ENCODE peak calls at places on chromosomes 5 and 9, in four cellular contexts. One of them, this sample, is unnamed.

GRCh38 chr5:65796269-65796668 is 74.3 kb downstream of the NLN start:
- DNase-seq in EL: peak; percentile 39
- DNase-seq in GM13976: no peak
- DNase-seq in NCI-H524: no peak
- DNase-seq in this sample: no peak

GRCh38 chr5:169956756-169957155 is 23.5 kb downstream of the INSYN2B start:
- DNase-seq in EL: no peak
- DNase-seq in GM13976: no peak
- DNase-seq in NCI-H524: no peak
- DNase-seq in this sample: no peak

GRCh38 chr5:145495171-145495570 is 340.0 kb downstream of the PRELID2 start:
- DNase-seq in EL: no peak
- DNase-seq in GM13976: no peak
- DNase-seq in NCI-H524: no peak
- DNase-seq in this sample: no peak

GRCh38 chr9:121888438-121888775 is 204.7 kb downstream of the TTLL11 start:
- DNase-seq in EL: peak; percentile 86
- DNase-seq in GM13976: no peak
- DNase-seq in NCI-H524: no peak
- DNase-seq in this sample: no peak

GRCh38 chr5:172395483-172395882 is 58.8 kb downstream of the SH3PXD2B start:
- DNase-seq in EL: peak; percentile 24
- DNase-seq in GM13976: no peak
- DNase-seq in NCI-H524: no peak
- DNase-seq in this sample: no peak

GRCh38 chr5:100900142-100900795 is 2.8 kb downstream of the ST8SIA4 start:
- DNase-seq in EL: no peak
- DNase-seq in GM13976: no peak
- DNase-seq in NCI-H524: peak; percentile 75
- DNase-seq in this sample: no peak

GRCh38 chr9:86557918-86558317 is 203.7 kb upstream of the TUT7 start:
- DNase-seq in EL: no peak
- DNase-seq in GM13976: no peak
- DNase-seq in NCI-H524: peak; percentile 1
- DNase-seq in this sample: no peak

GRCh38 chr5:119302916-119303897 is 52.6 kb upstream of the TNFAIP8 start:
- DNase-seq in EL: peak; percentile 98
- DNase-seq in GM13976: no peak
- DNase-seq in NCI-H524: no peak
- DNase-seq in this sample: no peak

GRCh38 chr9:17862081-17862480 is 283.2 kb downstream of the SH3GL2 start:
- DNase-seq in EL: no peak
- DNase-seq in GM13976: no peak
- DNase-seq in NCI-H524: no peak
- DNase-seq in this sample: no peak

GRCh38 chr5:138440226-138441073 is 1.6 kb downstream of the REEP2 start:
- DNase-seq in EL: no peak
- DNase-seq in GM13976: no peak
- DNase-seq in NCI-H524: no peak
- DNase-seq in this sample: no peak

GRCh38 chr5:90410178-90410762 is 714 bp upstream of the CETN3 start:
- DNase-seq in EL: no peak
- DNase-seq in GM13976: no peak
- DNase-seq in NCI-H524: no peak
- DNase-seq in this sample: no peak

GRCh38 chr9:70480405-70480980 is 66.0 kb upstream of the KLF9 start:
- DNase-seq in EL: peak; percentile 32
- DNase-seq in GM13976: no peak
- DNase-seq in NCI-H524: peak; percentile 50
- DNase-seq in this sample: no peak

GRCh38 chr9:77475641-77476473 is 172.3 kb downstream of the GNA14 start:
- DNase-seq in EL: peak; percentile 71
- DNase-seq in GM13976: peak; percentile 39
- DNase-seq in NCI-H524: no peak
- DNase-seq in this sample: no peak

GRCh38 chr9:88942411-88942810 is 48.9 kb upstream of the S1PR3 start:
- DNase-seq in EL: no peak
- DNase-seq in GM13976: no peak
- DNase-seq in NCI-H524: no peak
- DNase-seq in this sample: no peak

GRCh38 chr9:69649566-69650260 is 22.5 kb downstream of the APBA1 start:
- DNase-seq in EL: peak; percentile 38
- DNase-seq in GM13976: no peak
- DNase-seq in NCI-H524: no peak
- DNase-seq in this sample: no peak

GRCh38 chr5:147935032-147935431 is 28.7 kb upstream of the C5orf46 start:
- DNase-seq in EL: peak; percentile 24
- DNase-seq in GM13976: no peak
- DNase-seq in NCI-H524: peak; percentile 62
- DNase-seq in this sample: no peak

GRCh38 chr5:91162534-91163381 is 220.4 kb downstream of the ARRDC3 start:
- DNase-seq in EL: peak; percentile 87
- DNase-seq in GM13976: peak; percentile 48
- DNase-seq in NCI-H524: no peak
- DNase-seq in this sample: peak; percentile 12

GRCh38 chr5:102865171-102865509 is 110.0 kb downstream of the PAM start:
- DNase-seq in EL: no peak
- DNase-seq in GM13976: no peak
- DNase-seq in NCI-H524: no peak
- DNase-seq in this sample: no peak

GRCh38 chr5:93018461-93018860 is 562.6 kb downstream of the NR2F1-AS1 start:
- DNase-seq in EL: peak; percentile 39
- DNase-seq in GM13976: no peak
- DNase-seq in NCI-H524: no peak
- DNase-seq in this sample: no peak

GRCh38 chr5:176697929-176698520 is 50.7 kb downstream of the TSPAN17 start:
- DNase-seq in EL: no peak
- DNase-seq in GM13976: no peak
- DNase-seq in NCI-H524: peak; percentile 98
- DNase-seq in this sample: no peak

GRCh38 chr5:1375871-1376850 is 31.3 kb upstream of the CLPTM1L start:
- DNase-seq in EL: no peak
- DNase-seq in GM13976: no peak
- DNase-seq in NCI-H524: no peak
- DNase-seq in this sample: no peak

GRCh38 chr5:39780341-39780740 is 355.6 kb upstream of the DAB2 start:
- DNase-seq in EL: no peak
- DNase-seq in GM13976: no peak
- DNase-seq in NCI-H524: no peak
- DNase-seq in this sample: no peak

GRCh38 chr9:113523421-113524141 is 60.1 kb downstream of the RGS3 start:
- DNase-seq in EL: no peak
- DNase-seq in GM13976: peak; percentile 80
- DNase-seq in NCI-H524: no peak
- DNase-seq in this sample: peak; percentile 52

GRCh38 chr5:77168884-77169254 is 41.6 kb upstream of the PDE8B start:
- DNase-seq in EL: no peak
- DNase-seq in GM13976: no peak
- DNase-seq in NCI-H524: no peak
- DNase-seq in this sample: no peak

GRCh38 chr9:22141906-22142305 is 132.8 kb upstream of the CDKN2B start:
- DNase-seq in EL: no peak
- DNase-seq in GM13976: no peak
- DNase-seq in NCI-H524: no peak
- DNase-seq in this sample: no peak

GRCh38 chr5:34007116-34007674 is 655 bp downstream of the AMACR start:
- DNase-seq in EL: peak; percentile 22
- DNase-seq in GM13976: no peak
- DNase-seq in NCI-H524: peak; percentile 38
- DNase-seq in this sample: no peak

GRCh38 chr9:87678650-87679355 is 47.1 kb upstream of the CTSL start:
- DNase-seq in EL: peak; percentile 71
- DNase-seq in GM13976: peak; percentile 58
- DNase-seq in NCI-H524: peak; percentile 51
- DNase-seq in this sample: no peak

GRCh38 chr9:98536542-98537173 is 172.1 kb downstream of the GABBR2 start:
- DNase-seq in EL: no peak
- DNase-seq in GM13976: peak; percentile 65
- DNase-seq in NCI-H524: peak; percentile 57
- DNase-seq in this sample: no peak

GRCh38 chr9:106874657-106875056 is 11.7 kb downstream of the ZNF462 start:
- DNase-seq in EL: no peak
- DNase-seq in GM13976: no peak
- DNase-seq in NCI-H524: peak; percentile 66
- DNase-seq in this sample: no peak

GRCh38 chr5:142499591-142500384 is 175.0 kb upstream of the SPRY4 start:
- DNase-seq in EL: no peak
- DNase-seq in GM13976: no peak
- DNase-seq in NCI-H524: peak; percentile 87
- DNase-seq in this sample: no peak

GRCh38 chr5:138789771-138790242 is 36.6 kb downstream of the CTNNA1 start:
- DNase-seq in EL: peak; percentile 53
- DNase-seq in GM13976: peak; percentile 68
- DNase-seq in NCI-H524: peak; percentile 80
- DNase-seq in this sample: no peak

GRCh38 chr9:97990259-97990658 is 7.1 kb downstream of the ANP32B start:
- DNase-seq in EL: peak; percentile 89
- DNase-seq in GM13976: no peak
- DNase-seq in NCI-H524: no peak
- DNase-seq in this sample: no peak

GRCh38 chr5:172444110-172444510 is 10.2 kb downstream of the SH3PXD2B start:
- DNase-seq in EL: no peak
- DNase-seq in GM13976: no peak
- DNase-seq in NCI-H524: peak; percentile 48
- DNase-seq in this sample: no peak

GRCh38 chr9:2060425-2060824 is 45.3 kb downstream of the SMARCA2 start:
- DNase-seq in EL: no peak
- DNase-seq in GM13976: no peak
- DNase-seq in NCI-H524: no peak
- DNase-seq in this sample: no peak

GRCh38 chr9:7570107-7570720 is 229.4 kb downstream of the DMAC1 start:
- DNase-seq in EL: peak; percentile 30
- DNase-seq in GM13976: peak; percentile 17
- DNase-seq in NCI-H524: peak; percentile 58
- DNase-seq in this sample: peak; percentile 7

GRCh38 chr9:7324031-7324654 is 475.4 kb downstream of the DMAC1 start:
- DNase-seq in EL: peak; percentile 38
- DNase-seq in GM13976: no peak
- DNase-seq in NCI-H524: no peak
- DNase-seq in this sample: no peak

GRCh38 chr9:123614503-123615258 is 258.7 kb downstream of the CRB2 start:
- DNase-seq in EL: no peak
- DNase-seq in GM13976: no peak
- DNase-seq in NCI-H524: no peak
- DNase-seq in this sample: no peak

GRCh38 chr9:115553082-115553481 is 435.1 kb upstream of the TNC start:
- DNase-seq in EL: no peak
- DNase-seq in GM13976: no peak
- DNase-seq in NCI-H524: no peak
- DNase-seq in this sample: no peak